ENCODE peak calls at places on chromosome 15, in six cellular contexts. Q is HCT116; R is heart right ventricle; O is K562; U is CD8-positive, alpha-beta T cell; G is effector memory CD4-positive, alpha-beta T cell. I is an unnamed sample.

GRCh38 chr15:66164788-66165187 is 88.8 kb downstream of the MEGF11 start:
- DNase-seq in Q (no peak), R (no peak), O (no peak), U (no peak), G (no peak), I (no peak)

GRCh38 chr15:67456677-67457529 is 64.0 kb upstream of the C15orf61 start:
- DNase-seq in Q (peak; percentile 42), R (peak; percentile 83), O (peak; percentile 81), U (peak; percentile 88), G (peak; percentile 68), I (peak; percentile 74)

GRCh38 chr15:88752956-88753355 is 50.3 kb upstream of the ACAN start:
- DNase-seq in Q (no peak), R (no peak), O (no peak), U (no peak), G (no peak), I (no peak)

GRCh38 chr15:51755790-51756189 is 4.4 kb downstream of the TMOD2 start:
- DNase-seq in Q (no peak), R (no peak), O (no peak), U (no peak), G (no peak), I (no peak)

GRCh38 chr15:61518191-61518950 is 289.3 kb upstream of the RORA start:
- DNase-seq in Q (no peak), R (no peak), O (no peak), U (no peak), G (no peak), I (no peak)

GRCh38 chr15:85016275-85016674 is 34.6 kb downstream of the PDE8A start:
- DNase-seq in Q (no peak), R (no peak), O (no peak), U (no peak), G (no peak), I (no peak)

GRCh38 chr15:38842991-38843610 is 278.5 kb upstream of the RASGRP1 start:
- DNase-seq in Q (no peak), R (no peak), O (no peak), U (no peak), G (no peak), I (no peak)

GRCh38 chr15:68589783-68590710 is 11.3 kb downstream of the CORO2B start:
- DNase-seq in Q (no peak), R (no peak), O (no peak), U (no peak), G (no peak), I (no peak)

GRCh38 chr15:94670436-94671034 is 439.2 kb downstream of the MCTP2 start:
- DNase-seq in Q (peak; percentile 15), R (no peak), O (peak; percentile 43), U (no peak), G (no peak), I (peak; percentile 9)

GRCh38 chr15:26623071-26623470 is 149.8 kb downstream of the GABRB3 start:
- DNase-seq in Q (no peak), R (no peak), O (no peak), U (no peak), G (no peak), I (no peak)

GRCh38 chr15:93524432-93524831 is 435.4 kb upstream of the RGMA start:
- DNase-seq in Q (no peak), R (no peak), O (no peak), U (no peak), G (no peak), I (no peak)

GRCh38 chr15:29092376-29093064 is 177.1 kb downstream of the NSMCE3 start:
- DNase-seq in Q (no peak), R (no peak), O (no peak), U (no peak), G (no peak), I (no peak)

GRCh38 chr15:50907866-50908208 is 646 bp upstream of the AP4E1 start:
- DNase-seq in Q (peak; percentile 15), R (no peak), O (no peak), U (peak; percentile 52), G (peak; percentile 39), I (peak; percentile 65)

GRCh38 chr15:100968043-100968966 is 49.1 kb downstream of the LRRK1 start:
- DNase-seq in Q (no peak), R (no peak), O (no peak), U (no peak), G (no peak), I (no peak)

GRCh38 chr15:44029003-44029402 is 166.1 kb downstream of the FRMD5 start:
- DNase-seq in Q (no peak), R (no peak), O (no peak), U (no peak), G (no peak), I (no peak)

GRCh38 chr15:41647269-41647668 is 12.9 kb upstream of the MGA start:
- DNase-seq in Q (no peak), R (no peak), O (no peak), U (no peak), G (no peak), I (no peak)

GRCh38 chr15:27017168-27017809 is 46.3 kb downstream of the GABRG3 start:
- DNase-seq in Q (no peak), R (no peak), O (peak; percentile 72), U (no peak), G (no peak), I (no peak)

GRCh38 chr15:100108346-100108745 is 233.4 kb downstream of the ADAMTS17 start:
- DNase-seq in Q (no peak), R (no peak), O (no peak), U (no peak), G (no peak), I (no peak)

GRCh38 chr15:55774113-55774970 is 31.4 kb upstream of the PRTG start:
- DNase-seq in Q (peak; percentile 40), R (peak; percentile 17), O (peak; percentile 61), U (peak; percentile 37), G (peak; percentile 9), I (peak; percentile 43)

GRCh38 chr15:26146162-26146561 is 283.0 kb upstream of the ATP10A start:
- DNase-seq in Q (no peak), R (no peak), O (no peak), U (no peak), G (no peak), I (no peak)

GRCh38 chr15:42384597-42384996 is 25.3 kb downstream of the CAPN3 start:
- DNase-seq in Q (no peak), R (no peak), O (no peak), U (no peak), G (no peak), I (no peak)

GRCh38 chr15:70767668-70768067 is 4.3 kb upstream of the UACA start:
- DNase-seq in Q (no peak), R (no peak), O (no peak), U (no peak), G (no peak), I (no peak)

GRCh38 chr15:98866503-98866902 is 141.1 kb downstream of the PGPEP1L start:
- DNase-seq in Q (no peak), R (no peak), O (no peak), U (no peak), G (no peak), I (no peak)

GRCh38 chr15:70932397-70932796 is 39.8 kb downstream of the LRRC49 start:
- DNase-seq in Q (no peak), R (no peak), O (no peak), U (no peak), G (no peak), I (no peak)

GRCh38 chr15:68711406-68711805 is 109.3 kb downstream of the ANP32A start:
- DNase-seq in Q (no peak), R (no peak), O (no peak), U (no peak), G (no peak), I (no peak)

GRCh38 chr15:101132390-101133180 is 119.3 kb downstream of the CHSY1 start:
- DNase-seq in Q (no peak), R (no peak), O (no peak), U (no peak), G (no peak), I (no peak)

GRCh38 chr15:89104172-89104564 is 15.9 kb downstream of the ABHD2 start:
- DNase-seq in Q (no peak), R (no peak), O (no peak), U (no peak), G (no peak), I (no peak)

GRCh38 chr15:47027322-47027946 is 689.9 kb upstream of the SEMA6D start:
- DNase-seq in Q (no peak), R (no peak), O (no peak), U (no peak), G (no peak), I (no peak)

GRCh38 chr15:48671381-48672022 is 26.0 kb upstream of the FBN1 start:
- DNase-seq in Q (no peak), R (peak; percentile 40), O (peak; percentile 14), U (no peak), G (no peak), I (no peak)
- H3K4me1 ChIP-seq in Q (no peaks in the 10 kb centered on the region), R (no peaks in the 10 kb centered on the region), O (peaks cover 10% of the 10 kb centered on the region), U (no peaks in the 10 kb centered on the region), G (no peaks in the 10 kb centered on the region), I (no peaks in the 10 kb centered on the region)

GRCh38 chr15:60003243-60004018 is 680 bp upstream of the FOXB1 start:
- DNase-seq in Q (no peak), R (no peak), O (no peak), U (no peak), G (no peak), I (no peak)
- H3K4me1 ChIP-seq in Q (no peaks in the 10 kb centered on the region), R (peaks cover 31% of the 10 kb centered on the region), O (no peaks in the 10 kb centered on the region), U (peaks cover 36% of the 10 kb centered on the region), G (peaks cover 28% of the 10 kb centered on the region), I (peaks cover 55% of the 10 kb centered on the region)

DNA sequence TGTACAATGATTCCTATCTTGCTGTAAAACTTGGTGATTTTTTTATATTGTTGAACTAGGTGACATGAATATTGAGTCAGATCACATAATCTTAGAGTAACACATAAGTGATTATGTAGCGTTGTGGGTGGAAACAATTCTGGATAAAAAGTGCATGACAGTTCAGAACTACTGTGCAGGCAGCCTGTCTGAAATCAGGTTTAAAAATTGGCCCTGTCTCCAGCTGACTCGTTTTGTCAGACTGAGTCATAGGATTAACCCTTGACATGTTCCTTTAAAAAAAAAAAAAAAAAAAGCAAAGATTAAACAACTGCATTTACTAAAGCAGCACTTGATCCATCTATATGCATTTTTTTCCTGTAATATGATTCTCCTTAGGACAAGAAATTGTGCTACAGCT is 160.0 kb upstream of the CGNL1 start:
- DNase-seq in Q (no peak), R (no peak), O (no peak), U (no peak), G (no peak), I (no peak)
- H3K4me1 ChIP-seq in Q (peaks cover 8% of the 10 kb centered on the region), R (peaks cover 61% of the 10 kb centered on the region), O (peaks cover 10% of the 10 kb centered on the region), U (peaks cover 7% of the 10 kb centered on the region), G (no peaks in the 10 kb centered on the region), I (peaks cover 3% of the 10 kb centered on the region)

DNA sequence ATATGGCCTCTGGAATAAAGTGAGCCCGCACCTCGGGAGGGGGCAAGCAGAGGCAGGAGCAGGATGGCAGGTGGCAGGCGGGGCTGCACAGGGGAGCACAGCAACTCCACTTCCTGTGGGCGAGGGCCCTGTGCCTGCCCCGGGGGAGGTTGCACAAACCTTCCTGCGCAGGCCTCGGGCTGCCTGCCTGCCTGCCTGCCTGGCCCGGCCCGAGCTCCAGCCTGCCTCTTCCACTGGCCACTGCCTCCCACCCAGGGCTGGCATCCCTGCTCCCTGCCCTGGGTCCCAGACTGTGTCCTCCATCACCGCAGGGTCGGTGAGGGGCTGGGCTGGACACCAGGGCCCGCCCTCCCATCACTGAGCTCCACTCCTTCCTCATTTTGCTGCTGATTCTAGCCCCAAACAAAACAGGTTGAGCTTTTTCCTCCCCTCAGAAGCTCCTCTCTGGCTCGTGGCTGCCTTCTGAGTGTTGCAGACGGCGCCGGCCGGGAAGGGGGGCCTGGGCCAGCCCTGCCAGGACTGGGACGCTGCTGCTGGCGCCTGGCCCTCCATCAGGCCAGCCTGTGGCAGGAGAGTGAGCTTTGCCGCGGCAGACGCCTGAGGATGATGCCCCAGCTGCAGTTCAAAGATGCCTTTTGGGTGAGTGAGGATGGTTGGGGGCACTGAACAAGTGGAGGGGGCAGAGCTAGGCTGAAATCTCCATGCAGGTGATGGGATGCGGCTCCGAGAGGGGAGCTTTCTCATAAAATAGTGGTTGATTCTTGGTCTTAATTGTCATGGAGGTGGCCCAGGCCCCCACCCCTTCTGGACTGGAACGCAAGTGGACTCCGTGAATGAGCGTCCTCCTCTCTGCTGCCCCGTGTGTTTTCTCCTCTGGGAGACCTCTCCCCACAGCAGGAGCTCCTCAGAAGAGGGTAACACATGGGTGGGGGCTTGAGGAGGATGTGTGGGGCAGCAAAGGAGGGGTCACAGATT is at the start of gene PSTPIP1:
- DNase-seq in Q (no peak), R (peak; percentile 50), O (no peak), U (peak; percentile 79), G (peak; percentile 49), I (peak; percentile 72)
- H3K4me1 ChIP-seq in Q (no peaks in the 10 kb centered on the region), R (peaks cover 26% of the 10 kb centered on the region), O (no peaks in the 10 kb centered on the region), U (peaks cover 64% of the 10 kb centered on the region), G (peaks cover 69% of the 10 kb centered on the region), I (peaks cover 56% of the 10 kb centered on the region)

I was measured in CD4-positive, alpha-beta memory T cell.